ENCODE peak calls at places on chromosome 13, in seven cellular contexts. One of them, this sample, is unnamed.

GRCh38 chr13:100306444-100306999 is 217.6 kb downstream of the PCCA start:
- DNase-seq in fibroblast of pulmonary artery: no peak
- DNase-seq in nephron progenitor cell: peak
- DNase-seq in A549: no peak
- DNase-seq in mesothelial cell of epicardium: no peak
- DNase-seq in AG10803: no peak
- DNase-seq in lower lobe of right lung: no peak
- DNase-seq in this sample: no peak

GRCh38 chr13:73079359-73079758 is 20.6 kb downstream of the KLF5 start:
- DNase-seq in fibroblast of pulmonary artery: no peak
- DNase-seq in nephron progenitor cell: no peak
- DNase-seq in A549: no peak
- DNase-seq in mesothelial cell of epicardium: no peak
- DNase-seq in AG10803: no peak
- DNase-seq in lower lobe of right lung: no peak
- DNase-seq in this sample: no peak

GRCh38 chr13:39364797-39365468 is 238.1 kb downstream of the LHFPL6 start:
- DNase-seq in fibroblast of pulmonary artery: no peak
- DNase-seq in nephron progenitor cell: peak
- DNase-seq in A549: no peak
- DNase-seq in mesothelial cell of epicardium: no peak
- DNase-seq in AG10803: peak
- DNase-seq in lower lobe of right lung: no peak
- DNase-seq in this sample: no peak

GRCh38 chr13:112532837-112533745 is 54.9 kb downstream of the TUBGCP3 start:
- DNase-seq in fibroblast of pulmonary artery: no peak
- DNase-seq in nephron progenitor cell: no peak
- DNase-seq in A549: no peak
- DNase-seq in mesothelial cell of epicardium: no peak
- DNase-seq in AG10803: no peak
- DNase-seq in lower lobe of right lung: no peak
- DNase-seq in this sample: no peak

GRCh38 chr13:30362005-30362788 is 54.8 kb upstream of the KATNAL1 start:
- DNase-seq in fibroblast of pulmonary artery: no peak
- DNase-seq in nephron progenitor cell: no peak
- DNase-seq in A549: no peak
- DNase-seq in mesothelial cell of epicardium: no peak
- DNase-seq in AG10803: no peak
- DNase-seq in lower lobe of right lung: no peak
- DNase-seq in this sample: no peak

GRCh38 chr13:100547805-100548204 is 40.8 kb downstream of the GGACT start:
- DNase-seq in fibroblast of pulmonary artery: no peak
- DNase-seq in nephron progenitor cell: no peak
- DNase-seq in A549: no peak
- DNase-seq in mesothelial cell of epicardium: no peak
- DNase-seq in AG10803: peak
- DNase-seq in lower lobe of right lung: no peak
- DNase-seq in this sample: no peak

GRCh38 chr13:31538067-31539042 is 201.0 kb upstream of the RXFP2 start:
- DNase-seq in fibroblast of pulmonary artery: peak
- DNase-seq in nephron progenitor cell: no peak
- DNase-seq in A549: no peak
- DNase-seq in mesothelial cell of epicardium: peak
- DNase-seq in AG10803: peak
- DNase-seq in lower lobe of right lung: no peak
- DNase-seq in this sample: no peak

GRCh38 chr13:33207616-33207964 is 78.0 kb downstream of the STARD13 start:
- DNase-seq in fibroblast of pulmonary artery: peak
- DNase-seq in nephron progenitor cell: no peak
- DNase-seq in A549: no peak
- DNase-seq in mesothelial cell of epicardium: no peak
- DNase-seq in AG10803: peak
- DNase-seq in lower lobe of right lung: no peak
- DNase-seq in this sample: no peak

GRCh38 chr13:25879466-25879865 is 172.3 kb downstream of the SHISA2 start:
- DNase-seq in fibroblast of pulmonary artery: no peak
- DNase-seq in nephron progenitor cell: no peak
- DNase-seq in A549: no peak
- DNase-seq in mesothelial cell of epicardium: no peak
- DNase-seq in AG10803: no peak
- DNase-seq in lower lobe of right lung: no peak
- DNase-seq in this sample: no peak

GRCh38 chr13:23865065-23865464 is 24.1 kb downstream of the MIPEP start:
- DNase-seq in fibroblast of pulmonary artery: no peak
- DNase-seq in nephron progenitor cell: no peak
- DNase-seq in A549: no peak
- DNase-seq in mesothelial cell of epicardium: no peak
- DNase-seq in AG10803: no peak
- DNase-seq in lower lobe of right lung: no peak
- DNase-seq in this sample: no peak

DNA sequence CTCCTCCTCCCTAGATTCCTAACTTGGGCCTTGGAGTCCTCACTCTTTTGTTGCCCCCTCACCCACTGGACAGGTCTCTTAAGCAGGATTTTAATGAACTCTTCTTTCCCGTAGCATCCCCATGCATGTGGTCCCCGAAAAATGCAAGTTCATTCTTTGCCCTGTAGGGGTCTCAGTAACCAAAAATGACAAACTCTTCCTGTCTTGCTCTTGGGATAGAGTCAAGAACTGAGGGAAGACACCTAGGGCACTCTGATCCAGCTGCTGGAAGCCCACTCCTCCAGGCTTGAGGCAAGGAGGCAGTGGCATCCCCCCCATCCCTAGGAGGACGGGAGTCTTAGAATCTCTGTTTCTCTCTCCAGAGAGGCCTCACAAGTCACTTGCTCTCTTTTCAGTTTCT is 987.0 kb downstream of the DIAPH3 start:
- DNase-seq in fibroblast of pulmonary artery: peak
- DNase-seq in nephron progenitor cell: no peak
- DNase-seq in A549: no peak
- DNase-seq in mesothelial cell of epicardium: no peak
- DNase-seq in AG10803: no peak
- DNase-seq in lower lobe of right lung: no peak
- DNase-seq in this sample: no peak
- TF ChIP-seq CTCF in fibroblast of pulmonary artery: peak
- TF ChIP-seq CTCF in nephron progenitor cell: no peak
- TF ChIP-seq CTCF in A549: no peak
- TF ChIP-seq CTCF in mesothelial cell of epicardium: peak
- TF ChIP-seq CTCF in AG10803: peak
- TF ChIP-seq CTCF in lower lobe of right lung: no peak
- TF ChIP-seq CTCF in this sample: no peak

DNA sequence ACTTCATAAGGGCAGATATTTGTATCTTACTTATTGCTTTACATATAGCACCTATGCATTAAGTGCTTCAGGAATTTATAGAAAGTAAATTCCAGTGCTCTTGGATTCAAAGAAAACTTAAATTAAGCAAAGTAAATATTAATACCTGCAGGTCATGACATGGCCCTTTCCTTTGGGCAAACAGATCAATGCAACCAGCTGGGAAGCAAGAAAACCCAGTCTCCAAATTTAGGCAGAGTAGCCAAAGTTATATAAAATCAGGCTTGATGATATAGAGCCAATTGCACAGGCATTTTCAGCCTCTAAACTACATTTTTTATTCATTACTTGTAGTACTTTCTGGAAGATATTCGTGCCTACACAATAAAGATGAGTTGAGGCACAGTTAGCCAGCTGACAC is 16.9 kb downstream of the TGDS start:
- DNase-seq in fibroblast of pulmonary artery: no peak
- DNase-seq in nephron progenitor cell: no peak
- DNase-seq in A549: no peak
- DNase-seq in mesothelial cell of epicardium: no peak
- DNase-seq in AG10803: no peak
- DNase-seq in lower lobe of right lung: no peak
- DNase-seq in this sample: no peak
- TF ChIP-seq CTCF in fibroblast of pulmonary artery: no peak
- TF ChIP-seq CTCF in nephron progenitor cell: no peak
- TF ChIP-seq CTCF in A549: no peak
- TF ChIP-seq CTCF in mesothelial cell of epicardium: no peak
- TF ChIP-seq CTCF in AG10803: no peak
- TF ChIP-seq CTCF in lower lobe of right lung: no peak
- TF ChIP-seq CTCF in this sample: no peak

DNA sequence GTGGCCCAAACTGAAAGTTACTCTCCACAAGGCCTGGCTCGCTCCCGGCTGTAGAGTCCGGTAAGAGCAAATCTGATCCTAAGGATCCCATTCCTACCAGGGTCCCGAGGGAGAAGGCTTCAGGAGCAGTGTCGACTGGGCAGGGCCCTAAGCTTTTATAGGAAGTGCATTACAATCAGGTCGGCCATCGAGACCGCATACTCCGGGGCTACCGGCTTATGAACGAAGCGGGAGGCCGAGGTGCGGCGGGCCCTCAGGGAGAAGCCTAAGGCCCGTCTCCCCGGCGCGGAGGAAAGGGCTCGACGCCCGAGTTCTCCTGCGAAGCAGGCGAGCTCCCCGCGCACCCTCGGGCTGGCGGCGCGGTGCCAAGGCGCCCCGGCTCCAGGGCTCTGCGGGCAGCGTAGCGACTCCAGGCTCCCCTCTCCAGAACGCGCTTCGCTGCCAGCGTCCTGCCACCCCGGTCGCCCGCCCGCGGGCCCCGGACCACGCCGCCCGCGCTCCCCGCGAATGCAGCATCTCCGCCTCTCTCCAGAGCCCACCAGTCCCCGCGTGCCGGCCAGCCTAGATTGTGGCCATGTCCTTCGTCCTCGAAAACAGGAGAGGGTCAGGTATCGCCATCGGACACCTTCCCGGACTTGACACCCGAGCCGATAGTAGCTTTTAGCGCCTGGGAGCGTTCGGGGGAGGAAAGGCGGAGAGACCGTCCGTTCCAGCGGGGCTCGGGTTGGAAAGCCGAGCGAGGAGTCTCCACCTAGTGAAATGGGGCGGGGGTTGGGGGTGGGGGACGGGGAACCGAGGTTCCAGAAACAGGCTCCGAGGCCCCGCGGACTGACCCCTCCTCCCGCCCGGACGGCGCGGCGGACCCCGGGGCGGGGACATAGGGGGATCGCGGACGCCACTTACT is 1.3 kb downstream of the EFNB2 start:
- DNase-seq in fibroblast of pulmonary artery: peak
- DNase-seq in nephron progenitor cell: peak
- DNase-seq in A549: no peak
- DNase-seq in mesothelial cell of epicardium: peak
- DNase-seq in AG10803: peak
- DNase-seq in lower lobe of right lung: peak
- DNase-seq in this sample: no peak
- TF ChIP-seq CTCF in fibroblast of pulmonary artery: no peak
- TF ChIP-seq CTCF in nephron progenitor cell: no peak
- TF ChIP-seq CTCF in A549: no peak
- TF ChIP-seq CTCF in mesothelial cell of epicardium: no peak
- TF ChIP-seq CTCF in AG10803: no peak
- TF ChIP-seq CTCF in lower lobe of right lung: no peak
- TF ChIP-seq CTCF in this sample: no peak

DNA sequence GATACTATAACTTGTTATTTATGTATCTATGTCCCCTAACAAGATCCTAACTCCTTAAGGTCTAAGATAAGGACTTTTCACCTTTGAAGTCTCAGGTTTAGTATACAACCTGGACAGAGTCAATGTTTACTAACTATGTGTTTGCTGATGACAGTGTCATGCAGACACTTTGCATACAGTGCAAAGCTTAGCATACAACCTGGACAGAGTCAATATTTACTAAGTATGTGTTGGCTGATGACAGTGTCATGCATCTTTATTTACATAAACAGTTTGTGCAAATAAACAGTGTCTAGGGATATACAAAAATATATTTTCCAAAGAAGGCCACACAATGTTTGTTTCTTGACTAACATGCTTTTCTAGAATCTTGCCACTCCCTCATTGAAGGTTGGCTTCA is 34.7 kb downstream of the DCT start:
- DNase-seq in fibroblast of pulmonary artery: no peak
- DNase-seq in nephron progenitor cell: no peak
- DNase-seq in A549: no peak
- DNase-seq in mesothelial cell of epicardium: no peak
- DNase-seq in AG10803: no peak
- DNase-seq in lower lobe of right lung: no peak
- DNase-seq in this sample: no peak
- TF ChIP-seq CTCF in fibroblast of pulmonary artery: no peak
- TF ChIP-seq CTCF in nephron progenitor cell: no peak
- TF ChIP-seq CTCF in A549: no peak
- TF ChIP-seq CTCF in mesothelial cell of epicardium: no peak
- TF ChIP-seq CTCF in AG10803: no peak
- TF ChIP-seq CTCF in lower lobe of right lung: no peak
- TF ChIP-seq CTCF in this sample: no peak

GRCh38 chr13:48222358-48223015 is 10.5 kb upstream of the ITM2B start:
- DNase-seq in fibroblast of pulmonary artery: peak
- DNase-seq in nephron progenitor cell: no peak
- DNase-seq in A549: no peak
- DNase-seq in mesothelial cell of epicardium: no peak
- DNase-seq in AG10803: peak
- DNase-seq in lower lobe of right lung: peak
- DNase-seq in this sample: peak

GRCh38 chr13:48216204-48216711 is 16.7 kb upstream of the ITM2B start:
- DNase-seq in fibroblast of pulmonary artery: no peak
- DNase-seq in nephron progenitor cell: no peak
- DNase-seq in A549: no peak
- DNase-seq in mesothelial cell of epicardium: no peak
- DNase-seq in AG10803: no peak
- DNase-seq in lower lobe of right lung: no peak
- DNase-seq in this sample: no peak

GRCh38 chr13:48220592-48221300 is 12.3 kb upstream of the ITM2B start:
- DNase-seq in fibroblast of pulmonary artery: no peak
- DNase-seq in nephron progenitor cell: no peak
- DNase-seq in A549: no peak
- DNase-seq in mesothelial cell of epicardium: no peak
- DNase-seq in AG10803: no peak
- DNase-seq in lower lobe of right lung: no peak
- DNase-seq in this sample: no peak

GRCh38 chr13:48223016-48223385 is 10.0 kb upstream of the ITM2B start:
- DNase-seq in fibroblast of pulmonary artery: no peak
- DNase-seq in nephron progenitor cell: no peak
- DNase-seq in A549: no peak
- DNase-seq in mesothelial cell of epicardium: no peak
- DNase-seq in AG10803: no peak
- DNase-seq in lower lobe of right lung: no peak
- DNase-seq in this sample: no peak

DNA sequence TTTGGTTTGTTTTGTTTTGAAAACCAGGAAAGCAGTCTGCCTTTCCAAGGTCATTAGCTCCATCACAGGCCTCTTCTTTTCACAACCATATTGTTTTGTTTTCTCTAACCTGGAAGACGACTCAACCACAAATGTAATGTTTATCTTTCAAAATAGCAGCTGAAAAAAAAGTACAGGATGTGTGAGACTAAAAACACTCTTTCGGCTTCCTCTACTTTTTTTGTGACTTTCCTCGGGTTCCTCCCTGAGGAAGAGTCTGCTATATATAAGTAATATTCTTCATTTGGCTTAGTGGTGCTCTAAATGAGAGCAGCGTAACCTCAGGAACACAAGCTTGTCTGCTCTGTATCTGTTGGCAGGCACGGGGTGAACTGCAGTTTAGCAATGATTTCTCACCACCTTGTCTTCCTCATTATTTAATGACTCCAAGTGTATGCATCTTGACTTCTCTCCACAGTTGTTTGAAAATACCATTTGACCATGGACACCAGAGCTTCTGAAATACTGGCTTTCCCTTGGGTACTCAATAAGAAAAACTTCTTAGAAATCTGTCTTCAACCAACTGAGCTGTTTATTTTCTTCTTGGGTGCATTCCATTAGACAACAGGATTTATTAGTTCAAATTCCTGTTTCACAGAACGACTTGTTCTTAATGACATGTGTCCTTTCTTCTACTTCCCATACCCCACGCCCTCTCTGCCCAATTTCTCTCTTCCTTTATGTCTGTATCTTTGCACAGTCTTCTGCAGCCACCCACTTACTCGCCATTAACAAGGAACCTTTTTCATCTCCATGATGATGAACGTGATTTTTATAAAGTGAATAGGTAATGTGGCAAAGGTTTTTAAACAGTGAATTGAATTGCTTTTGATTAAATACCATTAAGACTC is 11.5 kb upstream of the ITM2B start:
- DNase-seq in fibroblast of pulmonary artery: no peak
- DNase-seq in nephron progenitor cell: no peak
- DNase-seq in A549: no peak
- DNase-seq in mesothelial cell of epicardium: no peak
- DNase-seq in AG10803: no peak
- DNase-seq in lower lobe of right lung: no peak
- DNase-seq in this sample: no peak
- TF ChIP-seq CTCF in fibroblast of pulmonary artery: no peak
- TF ChIP-seq CTCF in nephron progenitor cell: no peak
- TF ChIP-seq CTCF in A549: no peak
- TF ChIP-seq CTCF in mesothelial cell of epicardium: no peak
- TF ChIP-seq CTCF in AG10803: no peak
- TF ChIP-seq CTCF in lower lobe of right lung: no peak
- TF ChIP-seq CTCF in this sample: no peak

This sample was measured in CD14-positive monocyte.